ENCODE peak calls at places on chromosomes 2 and 18, in ten cellular contexts. One of them, this sample, is unnamed.

GRCh38 chr18:50819727-50820378 is at the start of gene MRO:
- DNase-seq in spleen: peak; percentile 96
- DNase-seq in uterus: peak; percentile 81
- DNase-seq in esophagus muscularis mucosa: peak; percentile 96
- DNase-seq in stomach: peak; percentile 88
- DNase-seq in body of pancreas: peak; percentile 82
- DNase-seq in right lobe of liver: peak; percentile 89
- DNase-seq in A549: peak; percentile 75
- DNase-seq in heart left ventricle: peak; percentile 86
- DNase-seq in gastrocnemius medialis: peak; percentile 83
- DNase-seq in this sample: peak; percentile 88

GRCh38 chr2:219596954-219597551 is 604 bp upstream of the STK11IP start:
- DNase-seq in stomach: no peak
- DNase-seq in A549: no peak
- DNase-seq in right lobe of liver: no peak
- DNase-seq in gastrocnemius medialis: no peak
- DNase-seq in spleen: no peak
- DNase-seq in uterus: no peak
- DNase-seq in esophagus muscularis mucosa: no peak
- DNase-seq in body of pancreas: peak; percentile 31
- DNase-seq in heart left ventricle: no peak
- DNase-seq in this sample: no peak

GRCh38 chr18:79545714-79546113 is 133.9 kb upstream of the CTDP1 start:
- DNase-seq in stomach: peak; percentile 17
- DNase-seq in esophagus muscularis mucosa: no peak
- DNase-seq in spleen: peak; percentile 56
- DNase-seq in A549: no peak
- DNase-seq in body of pancreas: no peak
- DNase-seq in heart left ventricle: peak; percentile 4
- DNase-seq in uterus: peak; percentile 10
- DNase-seq in gastrocnemius medialis: no peak
- DNase-seq in right lobe of liver: no peak
- DNase-seq in this sample: no peak

GRCh38 chr2:169462896-169463695 is 16.2 kb upstream of the BBS5 start:
- DNase-seq in A549: no peak
- DNase-seq in uterus: no peak
- DNase-seq in body of pancreas: no peak
- DNase-seq in right lobe of liver: no peak
- DNase-seq in esophagus muscularis mucosa: no peak
- DNase-seq in gastrocnemius medialis: no peak
- DNase-seq in heart left ventricle: no peak
- DNase-seq in stomach: no peak
- DNase-seq in spleen: no peak
- DNase-seq in this sample: no peak

GRCh38 chr2:101710690-101711318 is 13.3 kb downstream of the MAP4K4 start:
- DNase-seq in right lobe of liver: no peak
- DNase-seq in uterus: no peak
- DNase-seq in esophagus muscularis mucosa: no peak
- DNase-seq in stomach: no peak
- DNase-seq in heart left ventricle: no peak
- DNase-seq in spleen: no peak
- DNase-seq in A549: no peak
- DNase-seq in gastrocnemius medialis: no peak
- DNase-seq in body of pancreas: no peak
- DNase-seq in this sample: no peak

GRCh38 chr2:158755310-158755709 is 39.8 kb upstream of the DAPL1 start:
- DNase-seq in uterus: no peak
- DNase-seq in A549: no peak
- DNase-seq in esophagus muscularis mucosa: no peak
- DNase-seq in heart left ventricle: no peak
- DNase-seq in gastrocnemius medialis: no peak
- DNase-seq in body of pancreas: no peak
- DNase-seq in right lobe of liver: no peak
- DNase-seq in stomach: no peak
- DNase-seq in spleen: no peak
- DNase-seq in this sample: no peak

GRCh38 chr18:61541673-61542072 is 208.4 kb downstream of the CDH20 start:
- DNase-seq in gastrocnemius medialis: no peak
- DNase-seq in spleen: no peak
- DNase-seq in body of pancreas: no peak
- DNase-seq in right lobe of liver: no peak
- DNase-seq in uterus: no peak
- DNase-seq in heart left ventricle: no peak
- DNase-seq in stomach: no peak
- DNase-seq in esophagus muscularis mucosa: no peak
- DNase-seq in A549: no peak
- DNase-seq in this sample: no peak

GRCh38 chr2:69073928-69074575 is 61.1 kb downstream of the ANTXR1 start:
- DNase-seq in gastrocnemius medialis: no peak
- DNase-seq in right lobe of liver: no peak
- DNase-seq in body of pancreas: no peak
- DNase-seq in uterus: no peak
- DNase-seq in esophagus muscularis mucosa: no peak
- DNase-seq in A549: peak; percentile 18
- DNase-seq in stomach: no peak
- DNase-seq in spleen: no peak
- DNase-seq in heart left ventricle: no peak
- DNase-seq in this sample: no peak

GRCh38 chr18:7488571-7488970 is 78.5 kb upstream of the PTPRM start:
- DNase-seq in uterus: no peak
- DNase-seq in body of pancreas: no peak
- DNase-seq in stomach: no peak
- DNase-seq in heart left ventricle: no peak
- DNase-seq in spleen: no peak
- DNase-seq in right lobe of liver: no peak
- DNase-seq in gastrocnemius medialis: no peak
- DNase-seq in esophagus muscularis mucosa: no peak
- DNase-seq in A549: peak; percentile 11
- DNase-seq in this sample: no peak

GRCh38 chr2:9356336-9356735 is 67.0 kb downstream of the ITGB1BP1 start:
- DNase-seq in uterus: no peak
- DNase-seq in heart left ventricle: no peak
- DNase-seq in A549: no peak
- DNase-seq in body of pancreas: no peak
- DNase-seq in esophagus muscularis mucosa: no peak
- DNase-seq in spleen: no peak
- DNase-seq in gastrocnemius medialis: no peak
- DNase-seq in stomach: no peak
- DNase-seq in right lobe of liver: no peak
- DNase-seq in this sample: no peak

GRCh38 chr2:68643011-68643873 is at the start of gene PROKR1:
- DNase-seq in stomach: peak; percentile 57
- DNase-seq in A549: peak; percentile 22
- DNase-seq in right lobe of liver: peak; percentile 76
- DNase-seq in heart left ventricle: peak; percentile 29
- DNase-seq in esophagus muscularis mucosa: no peak
- DNase-seq in body of pancreas: peak; percentile 40
- DNase-seq in gastrocnemius medialis: no peak
- DNase-seq in uterus: no peak
- DNase-seq in spleen: peak; percentile 80
- DNase-seq in this sample: peak; percentile 49

GRCh38 chr2:8368463-8368862 is 313.4 kb upstream of the ID2 start:
- DNase-seq in esophagus muscularis mucosa: peak; percentile 74
- DNase-seq in spleen: no peak
- DNase-seq in right lobe of liver: no peak
- DNase-seq in body of pancreas: no peak
- DNase-seq in A549: no peak
- DNase-seq in gastrocnemius medialis: no peak
- DNase-seq in stomach: no peak
- DNase-seq in heart left ventricle: no peak
- DNase-seq in uterus: no peak
- DNase-seq in this sample: no peak

GRCh38 chr2:162316590-162316989 is 1.9 kb downstream of the IFIH1 start:
- DNase-seq in stomach: no peak
- DNase-seq in uterus: no peak
- DNase-seq in A549: no peak
- DNase-seq in right lobe of liver: no peak
- DNase-seq in body of pancreas: no peak
- DNase-seq in gastrocnemius medialis: no peak
- DNase-seq in spleen: no peak
- DNase-seq in heart left ventricle: no peak
- DNase-seq in esophagus muscularis mucosa: no peak
- DNase-seq in this sample: no peak

GRCh38 chr2:124024491-124025348 is at the start of gene CNTNAP5:
- DNase-seq in stomach: peak; percentile 46
- DNase-seq in body of pancreas: peak; percentile 64
- DNase-seq in right lobe of liver: peak; percentile 67
- DNase-seq in spleen: peak; percentile 73
- DNase-seq in gastrocnemius medialis: no peak
- DNase-seq in heart left ventricle: peak; percentile 25
- DNase-seq in uterus: no peak
- DNase-seq in A549: no peak
- DNase-seq in esophagus muscularis mucosa: no peak
- DNase-seq in this sample: peak; percentile 63

GRCh38 chr2:61328707-61329251 is 142.1 kb downstream of the USP34 start:
- DNase-seq in stomach: no peak
- DNase-seq in gastrocnemius medialis: no peak
- DNase-seq in body of pancreas: no peak
- DNase-seq in uterus: no peak
- DNase-seq in right lobe of liver: no peak
- DNase-seq in heart left ventricle: no peak
- DNase-seq in esophagus muscularis mucosa: no peak
- DNase-seq in spleen: no peak
- DNase-seq in A549: peak; percentile 28
- DNase-seq in this sample: no peak

GRCh38 chr2:233542507-233542906 is 24.1 kb downstream of the USP40 start:
- DNase-seq in esophagus muscularis mucosa: no peak
- DNase-seq in right lobe of liver: no peak
- DNase-seq in body of pancreas: no peak
- DNase-seq in spleen: no peak
- DNase-seq in gastrocnemius medialis: peak; percentile 20
- DNase-seq in heart left ventricle: no peak
- DNase-seq in A549: no peak
- DNase-seq in uterus: peak; percentile 44
- DNase-seq in stomach: no peak
- DNase-seq in this sample: peak; percentile 85

GRCh38 chr18:13308369-13308768 is 89.8 kb downstream of the LDLRAD4 start:
- DNase-seq in spleen: no peak
- DNase-seq in A549: no peak
- DNase-seq in esophagus muscularis mucosa: no peak
- DNase-seq in uterus: no peak
- DNase-seq in right lobe of liver: no peak
- DNase-seq in heart left ventricle: no peak
- DNase-seq in gastrocnemius medialis: no peak
- DNase-seq in body of pancreas: no peak
- DNase-seq in stomach: no peak
- DNase-seq in this sample: no peak
- H3K4me1 ChIP-seq in spleen: peaks cover 10% of the 10 kb centered on the region
- H3K4me1 ChIP-seq in A549: no peaks in the 10 kb centered on the region
- H3K4me1 ChIP-seq in esophagus muscularis mucosa: peaks cover 5% of the 10 kb centered on the region
- H3K4me1 ChIP-seq in uterus: no peaks in the 10 kb centered on the region
- H3K4me1 ChIP-seq in right lobe of liver: peaks cover 14% of the 10 kb centered on the region
- H3K4me1 ChIP-seq in heart left ventricle: no peaks in the 10 kb centered on the region
- H3K4me1 ChIP-seq in gastrocnemius medialis: peaks cover 17% of the 10 kb centered on the region
- H3K4me1 ChIP-seq in body of pancreas: peaks cover under 1% of the 10 kb centered on the region
- H3K4me1 ChIP-seq in stomach: peaks cover 1% of the 10 kb centered on the region
- H3K4me1 ChIP-seq in this sample: no peaks in the 10 kb centered on the region

GRCh38 chr2:152861349-152861942 is 143.0 kb downstream of the ARL6IP6 start:
- DNase-seq in gastrocnemius medialis: no peak
- DNase-seq in esophagus muscularis mucosa: no peak
- DNase-seq in stomach: peak; percentile 27
- DNase-seq in right lobe of liver: no peak
- DNase-seq in uterus: no peak
- DNase-seq in A549: peak; percentile 36
- DNase-seq in heart left ventricle: no peak
- DNase-seq in spleen: no peak
- DNase-seq in body of pancreas: peak; percentile 39
- DNase-seq in this sample: no peak
- TF ChIP-seq CTCF in gastrocnemius medialis: peak; percentile 54
- TF ChIP-seq CTCF in esophagus muscularis mucosa: peak; percentile 65
- TF ChIP-seq CTCF in stomach: no peak
- TF ChIP-seq CTCF in right lobe of liver: peak; percentile 69
- TF ChIP-seq CTCF in uterus: peak; percentile 33
- TF ChIP-seq CTCF in A549: peak; percentile 50
- TF ChIP-seq CTCF in heart left ventricle: peak; percentile 54
- TF ChIP-seq CTCF in spleen: no peak
- TF ChIP-seq CTCF in body of pancreas: peak; percentile 55
- TF ChIP-seq CTCF in this sample: peak; percentile 59

DNA sequence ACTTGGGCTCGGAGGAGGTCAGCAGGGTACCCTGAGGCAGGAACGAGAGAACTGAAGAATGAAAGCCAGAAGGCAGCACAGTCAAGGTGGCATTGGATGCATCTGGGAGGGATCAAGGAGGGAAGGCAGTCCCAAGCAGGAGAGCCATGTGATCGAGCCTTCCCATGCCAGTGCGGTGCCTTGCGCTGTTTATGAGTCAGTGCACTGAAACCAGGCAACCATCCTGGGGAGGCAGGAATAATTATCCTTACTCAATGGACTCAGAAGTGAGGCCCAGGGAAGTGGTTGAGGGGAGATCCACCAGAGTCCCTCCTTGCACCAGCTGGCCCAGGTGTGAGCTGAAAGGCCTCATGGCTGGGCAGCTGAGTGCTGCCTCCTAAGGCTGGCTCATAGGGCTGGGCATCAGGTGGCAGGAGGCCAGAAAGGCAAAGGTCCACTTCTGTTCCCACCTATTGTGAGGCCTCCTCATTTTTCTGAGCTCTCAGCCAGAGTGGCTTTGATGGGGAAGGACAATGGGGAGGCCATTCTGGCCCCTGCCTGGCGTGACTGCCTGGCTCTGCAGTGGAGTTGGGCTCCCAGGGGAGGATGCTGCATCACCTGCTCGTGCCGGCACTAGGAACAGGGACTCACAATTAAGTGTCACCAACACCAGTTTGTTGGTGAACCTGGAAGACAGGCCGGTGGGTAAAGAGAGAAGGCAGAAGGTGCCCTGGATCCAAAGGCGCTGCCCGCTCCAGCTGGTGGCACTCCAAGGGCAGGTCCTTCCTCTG is 82.3 kb downstream of the TFCP2L1 start:
- DNase-seq in right lobe of liver: peak; percentile 42
- DNase-seq in stomach: peak; percentile 62
- DNase-seq in esophagus muscularis mucosa: no peak
- DNase-seq in heart left ventricle: no peak
- DNase-seq in spleen: peak; percentile 64
- DNase-seq in gastrocnemius medialis: no peak
- DNase-seq in body of pancreas: no peak
- DNase-seq in uterus: no peak
- DNase-seq in A549: no peak
- DNase-seq in this sample: no peak
- TF ChIP-seq POLR2A in right lobe of liver: no peak
- TF ChIP-seq POLR2A in stomach: no peak
- TF ChIP-seq POLR2A in esophagus muscularis mucosa: no peak
- TF ChIP-seq POLR2A in heart left ventricle: no peak
- TF ChIP-seq POLR2A in spleen: no peak
- TF ChIP-seq POLR2A in gastrocnemius medialis: no peak
- TF ChIP-seq POLR2A in body of pancreas: no peak
- TF ChIP-seq POLR2A in uterus: no peak
- TF ChIP-seq POLR2A in A549: no peak
- TF ChIP-seq POLR2A in this sample: no peak

DNA sequence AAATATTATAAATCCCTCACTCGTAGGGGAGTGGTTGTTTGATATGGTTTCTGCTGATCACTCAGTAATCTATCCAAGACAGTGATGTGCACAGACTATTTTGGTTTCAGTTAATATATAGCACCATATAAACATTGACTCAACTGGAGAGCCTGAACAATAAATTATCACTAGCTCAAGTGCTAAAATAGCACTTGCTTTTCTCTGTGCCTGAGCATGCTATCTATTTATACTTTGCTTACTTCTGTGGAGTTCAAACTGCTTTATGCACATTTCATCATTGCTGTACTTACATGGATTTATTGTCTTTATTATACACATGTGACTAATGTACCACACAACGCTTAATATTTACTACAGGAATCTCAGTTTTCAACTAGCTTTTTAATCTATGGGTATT is 133.6 kb downstream of the BCL2 start:
- DNase-seq in uterus: no peak
- DNase-seq in spleen: no peak
- DNase-seq in A549: no peak
- DNase-seq in esophagus muscularis mucosa: no peak
- DNase-seq in right lobe of liver: no peak
- DNase-seq in heart left ventricle: no peak
- DNase-seq in gastrocnemius medialis: no peak
- DNase-seq in body of pancreas: no peak
- DNase-seq in stomach: no peak
- DNase-seq in this sample: no peak
- H3K4me1 ChIP-seq in uterus: peaks cover 10% of the 10 kb centered on the region
- H3K4me1 ChIP-seq in spleen: peaks cover 62% of the 10 kb centered on the region
- H3K4me1 ChIP-seq in A549: no peaks in the 10 kb centered on the region
- H3K4me1 ChIP-seq in esophagus muscularis mucosa: peaks cover 50% of the 10 kb centered on the region
- H3K4me1 ChIP-seq in right lobe of liver: no peaks in the 10 kb centered on the region
- H3K4me1 ChIP-seq in heart left ventricle: peaks cover 15% of the 10 kb centered on the region
- H3K4me1 ChIP-seq in gastrocnemius medialis: peaks cover 45% of the 10 kb centered on the region
- H3K4me1 ChIP-seq in body of pancreas: peaks cover 18% of the 10 kb centered on the region
- H3K4me1 ChIP-seq in stomach: peaks cover 40% of the 10 kb centered on the region
- H3K4me1 ChIP-seq in this sample: no peaks in the 10 kb centered on the region